ENCODE peak calls at places on chromosomes 2 and 18, in four cellular contexts. Q is CD4-positive, CD25-positive, alpha-beta regulatory T cell; Z is body of pancreas; T is progenitor cell of endocrine pancreas. F is an unnamed sample.

GRCh38 chr2:22821458-22821857 is 563.5 kb upstream of the KLHL29 start:
- DNase-seq in Q (no peak), Z (no peak), T (no peak), F (no peak)

GRCh38 chr18:76977681-76978234 is 154.8 kb downstream of the MBP start:
- DNase-seq in Q (no peak), Z (no peak), T (no peak), F (no peak)

GRCh38 chr2:53077413-53077812 is 690.2 kb upstream of the CHAC2 start:
- DNase-seq in Q (no peak), Z (no peak), T (no peak), F (no peak)

GRCh38 chr2:148880636-148881035 is 5.6 kb downstream of the KIF5C start:
- DNase-seq in Q (no peak), Z (no peak), T (no peak), F (no peak)

GRCh38 chr2:47174731-47175361 is 19.7 kb upstream of the STPG4 start:
- DNase-seq in Q (peak), Z (peak), T (no peak), F (no peak)

GRCh38 chr18:37553633-37554398 is 11.8 kb downstream of the CELF4 start:
- DNase-seq in Q (no peak), Z (no peak), T (no peak), F (no peak)

GRCh38 chr2:160906878-160907277 is 253.3 kb upstream of the TANK start:
- DNase-seq in Q (no peak), Z (no peak), T (no peak), F (no peak)

GRCh38 chr2:239316562-239317465 is 84.0 kb downstream of the HDAC4 start:
- DNase-seq in Q (no peak), Z (peak), T (peak), F (no peak)

GRCh38 chr2:168603439-168603961 is 147.4 kb downstream of the CERS6 start:
- DNase-seq in Q (no peak), Z (no peak), T (no peak), F (no peak)

GRCh38 chr2:25521665-25522387 is 151.6 kb downstream of the DTNB start:
- DNase-seq in Q (peak), Z (peak), T (no peak), F (peak)

GRCh38 chr2:14633031-14633430 is 514 bp downstream of the LRATD1 start:
- DNase-seq in Q (no peak), Z (peak), T (no peak), F (peak)

GRCh38 chr2:185484601-185485000 is 254.0 kb upstream of the FSIP2 start:
- DNase-seq in Q (no peak), Z (no peak), T (no peak), F (no peak)

GRCh38 chr2:146837857-146838256 is 1007.0 kb upstream of the ACVR2A start:
- DNase-seq in Q (no peak), Z (no peak), T (no peak), F (peak)

GRCh38 chr2:69565431-69565839 is 78.1 kb downstream of the AAK1 start:
- DNase-seq in Q (peak), Z (peak), T (peak), F (peak)

GRCh38 chr2:231928901-231929725 is 2.9 kb upstream of the NPPC start:
- DNase-seq in Q (no peak), Z (no peak), T (no peak), F (no peak)

GRCh38 chr2:102030502-102030854 is 38.7 kb downstream of the IL1R2 start:
- DNase-seq in Q (no peak), Z (no peak), T (no peak), F (no peak)

GRCh38 chr2:59174536-59175243 is 933.6 kb upstream of the FANCL start:
- DNase-seq in Q (no peak), Z (no peak), T (no peak), F (no peak)

GRCh38 chr18:75130591-75131274 is 78.2 kb downstream of the PTGR3 start:
- DNase-seq in Q (no peak), Z (no peak), T (no peak), F (no peak)

GRCh38 chr2:176527141-176527901 is 258.1 kb downstream of the MTX2 start:
- DNase-seq in Q (no peak), Z (no peak), T (no peak), F (no peak)

GRCh38 chr2:54470241-54470938 is 14.3 kb downstream of the SPTBN1 start:
- DNase-seq in Q (no peak), Z (no peak), T (no peak), F (no peak)

GRCh38 chr2:120528051-120528692 is 182.2 kb downstream of the INHBB start:
- DNase-seq in Q (no peak), Z (no peak), T (no peak), F (no peak)

GRCh38 chr18:48889981-48890735 is 60.6 kb downstream of the SMAD7 start:
- DNase-seq in Q (no peak), Z (no peak), T (no peak), F (no peak)